ENCODE peak calls at places on chromosomes 13 and 19, in nine cellular contexts. C is stimulated activated naive CD8-positive, alpha-beta T cell treated with anti-CD3 and anti-CD28 coated beads, Interleukin-15, Interleukin-2, amounts not matched to agents 100 U/mL and 50 U/mL, for 24 hours; O is AG04449; H is WTC11; Z is activated CD4-positive, alpha-beta T cell treated with anti-CD3 and anti-CD28 coated beads for 48 hours; D is H54; G is GM13977; K is activated CD8-positive, alpha-beta T cell treated with anti-CD3 and anti-CD28 coated beads for 36 hours; Y is NCI-H1930. V is an unnamed sample.

GRCh38 chr13:114008964-114009589 is 35.2 kb upstream of the C13orf46 start:
- DNase-seq in C (no peak), O (no peak), H (peak), Z (no peak), D (no peak), G (no peak), K (no peak), Y (no peak), V (no peak)

GRCh38 chr13:20796791-20797513 is 23.2 kb upstream of the EEF1AKMT1 start:
- DNase-seq in C (no peak), O (peak), H (no peak), Z (no peak), D (no peak), G (no peak), K (no peak), Y (no peak), V (no peak)

GRCh38 chr13:29411493-29411892 is 184.0 kb downstream of the SLC7A1 start:
- DNase-seq in C (no peak), O (peak), H (no peak), Z (no peak), D (no peak), G (no peak), K (no peak), Y (no peak), V (no peak)

GRCh38 chr19:13260883-13261653 is 110.9 kb downstream of the IER2 start:
- DNase-seq in C (peak), O (peak), H (no peak), Z (peak), D (peak), G (peak), K (peak), Y (no peak), V (peak)

GRCh38 chr19:50717026-50717723 is 2.4 kb downstream of the SHANK1 start:
- DNase-seq in C (no peak), O (no peak), H (no peak), Z (no peak), D (no peak), G (no peak), K (no peak), Y (no peak), V (peak)

GRCh38 chr19:37095859-37096258 is 17.6 kb downstream of the ZNF420 start:
- DNase-seq in C (no peak), O (no peak), H (no peak), Z (no peak), D (no peak), G (no peak), K (no peak), Y (no peak), V (no peak)

GRCh38 chr19:33194527-33194883 is 375 bp downstream of the LRP3 start:
- DNase-seq in C (no peak), O (no peak), H (peak), Z (no peak), D (no peak), G (no peak), K (no peak), Y (no peak), V (no peak)

GRCh38 chr13:95505265-95505664 is 47.3 kb upstream of the CLDN10 start:
- DNase-seq in C (no peak), O (no peak), H (no peak), Z (no peak), D (no peak), G (no peak), K (no peak), Y (no peak), V (no peak)

GRCh38 chr13:113110852-113111315 is 5.3 kb downstream of the F7 start:
- DNase-seq in C (peak), O (no peak), H (peak), Z (no peak), D (no peak), G (no peak), K (no peak), Y (no peak), V (no peak)

GRCh38 chr19:49387936-49388372 is at the start of gene KASH5:
- DNase-seq in C (peak), O (no peak), H (no peak), Z (peak), D (no peak), G (peak), K (peak), Y (peak), V (peak)

GRCh38 chr19:10226376-10227214 is 4.5 kb downstream of the S1PR2 start:
- DNase-seq in C (no peak), O (no peak), H (no peak), Z (no peak), D (no peak), G (no peak), K (no peak), Y (no peak), V (peak)

GRCh38 chr19:1871630-1872029 is 8.3 kb upstream of the KLF16 start:
- DNase-seq in C (no peak), O (no peak), H (no peak), Z (no peak), D (no peak), G (no peak), K (no peak), Y (no peak), V (no peak)

GRCh38 chr13:44576396-44577235 is 486 bp upstream of the TSC22D1 start:
- DNase-seq in C (peak), O (no peak), H (peak), Z (peak), D (no peak), G (peak), K (peak), Y (no peak), V (peak)

GRCh38 chr19:1009976-1010538 is 9.8 kb downstream of the GRIN3B start:
- DNase-seq in C (no peak), O (no peak), H (no peak), Z (no peak), D (no peak), G (no peak), K (no peak), Y (no peak), V (no peak)

GRCh38 chr19:46392252-46392801 is 21.0 kb downstream of the CCDC8 start:
- DNase-seq in C (no peak), O (no peak), H (no peak), Z (no peak), D (no peak), G (no peak), K (no peak), Y (no peak), V (no peak)

GRCh38 chr19:6654347-6655310 is 15.3 kb downstream of the TNFSF14 start:
- DNase-seq in C (peak), O (no peak), H (no peak), Z (peak), D (no peak), G (peak), K (peak), Y (no peak), V (no peak)

GRCh38 chr19:37329686-37330085 is 41.2 kb upstream of the ZNF527 start:
- DNase-seq in C (no peak), O (no peak), H (peak), Z (no peak), D (no peak), G (no peak), K (no peak), Y (peak), V (no peak)

GRCh38 chr19:45187421-45188100 is 9.0 kb downstream of the BLOC1S3 start:
- DNase-seq in C (peak), O (no peak), H (peak), Z (peak), D (no peak), G (peak), K (peak), Y (peak), V (peak)

GRCh38 chr13:85406269-85406975 is 392.8 kb downstream of the SLITRK6 start:
- DNase-seq in C (no peak), O (no peak), H (no peak), Z (no peak), D (no peak), G (no peak), K (no peak), Y (no peak), V (no peak)

GRCh38 chr13:112212533-112212932 is 145.6 kb downstream of the SOX1 start:
- DNase-seq in C (no peak), O (no peak), H (no peak), Z (no peak), D (no peak), G (no peak), K (no peak), Y (no peak), V (no peak)

GRCh38 chr19:1851581-1852293 is 3.5 kb upstream of the REXO1 start:
- DNase-seq in C (peak), O (no peak), H (no peak), Z (peak), D (no peak), G (peak), K (peak), Y (no peak), V (no peak)

GRCh38 chr19:34217952-34218817 is 36.2 kb upstream of the GARRE1 start:
- DNase-seq in C (peak), O (peak), H (no peak), Z (peak), D (peak), G (peak), K (peak), Y (no peak), V (peak)

GRCh38 chr19:28386080-28386869 is 826.7 kb downstream of the UQCRFS1 start:
- DNase-seq in C (no peak), O (no peak), H (no peak), Z (no peak), D (no peak), G (no peak), K (no peak), Y (no peak), V (no peak)

GRCh38 chr19:13149628-13150186 is 468 bp downstream of the STX10 start:
- DNase-seq in C (peak), O (no peak), H (peak), Z (peak), D (peak), G (no peak), K (peak), Y (no peak), V (no peak)